ENCODE peak calls at places on chromosome 5, in four cellular contexts. K, Z, Y and E are unnamed samples.

GRCh38 chr5:179371681-179372675 is 26.7 kb upstream of the ADAMTS2 start:
- DNase-seq in K (no peak), Z (no peak), Y (no peak), E (no peak)

GRCh38 chr5:71586052-71586940 is 844 bp upstream of the MCCC2 start:
- DNase-seq in K (no peak), Z (no peak), Y (no peak), E (no peak)

GRCh38 chr5:7787770-7788169 is 63.2 kb downstream of the CFAP90 start:
- DNase-seq in K (no peak), Z (no peak), Y (no peak), E (no peak)

GRCh38 chr5:6567068-6567467 is 65.8 kb downstream of the NSUN2 start:
- DNase-seq in K (no peak), Z (no peak), Y (no peak), E (no peak)

GRCh38 chr5:160772854-160773253 is 79.2 kb downstream of the ATP10B start:
- DNase-seq in K (no peak), Z (no peak), Y (no peak), E (no peak)

GRCh38 chr5:78624011-78624541 is 24.5 kb downstream of the LHFPL2 start:
- DNase-seq in K (no peak), Z (no peak), Y (no peak), E (no peak)

GRCh38 chr5:61277190-61277589 is 54.9 kb upstream of the ZSWIM6 start:
- DNase-seq in K (no peak), Z (peak; percentile 29), Y (no peak), E (no peak)

GRCh38 chr5:166561759-166562158 is 1729.7 kb upstream of the WWC1 start:
- DNase-seq in K (no peak), Z (no peak), Y (no peak), E (no peak)

GRCh38 chr5:106311230-106311629 is 1359.5 kb downstream of the EFNA5 start:
- DNase-seq in K (no peak), Z (peak; percentile 36), Y (no peak), E (no peak)

GRCh38 chr5:81067406-81067805 is 107.2 kb downstream of the RASGRF2 start:
- DNase-seq in K (no peak), Z (no peak), Y (no peak), E (no peak)
- H3K27me3 ChIP-seq in K (no peaks in the 10 kb centered on the region), Z (no peaks in the 10 kb centered on the region), Y (no peaks in the 10 kb centered on the region), E (no peaks in the 10 kb centered on the region)

DNA sequence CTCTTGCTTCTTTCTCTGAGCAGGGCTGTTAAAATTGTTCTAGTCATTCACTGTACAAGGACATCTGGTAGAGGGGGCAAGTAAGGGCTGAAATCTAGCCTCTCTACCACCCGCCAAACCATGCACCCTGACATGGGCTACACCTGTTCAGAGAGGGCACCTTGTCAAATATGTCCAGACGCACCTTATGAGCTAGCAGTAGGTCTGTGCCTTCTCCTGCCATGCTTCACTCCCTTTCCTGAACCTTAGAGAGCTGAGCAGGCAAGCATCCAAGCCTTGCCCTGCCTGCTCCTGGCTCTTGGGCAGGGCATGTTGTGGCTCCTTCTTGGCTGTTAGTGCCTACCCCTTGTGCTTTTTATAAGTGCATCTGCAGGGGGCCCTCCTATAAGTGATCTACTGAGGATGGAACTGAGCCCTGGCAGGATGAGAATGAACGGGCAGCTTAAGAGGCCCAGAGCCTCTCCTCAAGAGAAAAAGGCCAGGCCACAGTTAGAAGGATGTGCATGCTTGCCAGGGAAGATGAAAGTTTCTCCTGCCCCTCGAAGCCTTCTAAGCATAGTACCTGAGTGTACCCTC is 3.8 kb upstream of the NEUROG1 start:
- DNase-seq in K (no peak), Z (no peak), Y (no peak), E (no peak)
- H3K27me3 ChIP-seq in K (peaks cover 81% of the 10 kb centered on the region), Z (peaks cover 90% of the 10 kb centered on the region), Y (peaks cover 99% of the 10 kb centered on the region), E (peaks cover 20% of the 10 kb centered on the region)

GRCh38 chr5:1378096-1378495 is 33.2 kb upstream of the CLPTM1L start:
- DNase-seq in K (no peak), Z (no peak), Y (no peak), E (no peak)
- H3K27me3 ChIP-seq in K (peaks cover 22% of the 10 kb centered on the region), Z (no peaks in the 10 kb centered on the region), Y (peaks cover 57% of the 10 kb centered on the region), E (no peaks in the 10 kb centered on the region)

DNA sequence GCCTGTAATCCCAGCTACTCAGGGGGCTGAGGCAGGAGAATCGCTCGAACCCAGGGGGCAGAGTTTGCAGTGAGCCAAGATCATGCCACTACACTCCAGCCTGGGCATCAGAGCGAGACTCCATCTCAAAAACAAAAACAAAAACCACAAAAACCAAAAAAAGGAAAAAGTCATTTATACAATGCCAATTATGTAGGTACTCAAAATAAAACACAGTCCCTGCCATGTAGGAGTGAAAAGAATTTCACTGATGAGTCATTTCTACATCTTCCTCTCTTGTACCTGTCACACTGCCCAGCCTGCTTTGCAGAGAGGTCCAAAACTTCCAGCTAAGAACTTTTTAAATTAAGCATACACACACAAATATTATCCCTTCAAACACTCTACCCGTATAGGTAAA is 215.8 kb downstream of the EPB41L4A start:
- DNase-seq in K (no peak), Z (no peak), Y (no peak), E (no peak)
- H3K27me3 ChIP-seq in K (no peaks in the 10 kb centered on the region), Z (no peaks in the 10 kb centered on the region), Y (no peaks in the 10 kb centered on the region), E (no peaks in the 10 kb centered on the region)

GRCh38 chr5:172454355-172455086 is at the start of gene SH3PXD2B:
- DNase-seq in K (no peak), Z (no peak), Y (peak; percentile 63), E (no peak)
- H3K27me3 ChIP-seq in K (no peaks in the 10 kb centered on the region), Z (no peaks in the 10 kb centered on the region), Y (peaks cover 11% of the 10 kb centered on the region), E (peaks cover 4% of the 10 kb centered on the region)

DNA sequence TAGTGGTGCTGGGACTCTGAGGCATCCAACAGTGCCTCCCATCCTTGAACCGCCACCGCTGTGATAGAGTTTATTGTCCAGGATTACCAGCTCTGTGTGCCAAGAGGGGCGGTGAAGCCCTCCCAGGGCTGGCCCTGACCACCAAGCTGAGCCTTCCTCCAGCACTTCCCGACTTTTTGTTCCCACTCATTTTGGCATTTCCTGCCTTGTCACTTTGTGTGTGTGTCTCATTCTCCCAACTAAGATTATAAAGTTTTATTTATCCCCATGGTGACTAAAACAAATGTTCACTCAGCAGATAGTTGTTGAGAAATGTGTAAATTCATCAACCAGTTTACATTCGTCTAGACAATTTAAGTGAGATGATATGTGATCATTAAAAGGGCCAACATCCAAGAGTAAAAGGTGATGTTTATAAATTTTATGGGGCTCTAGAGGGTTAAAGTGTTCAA is 2.5 kb downstream of the F2R start:
- DNase-seq in K (no peak), Z (peak; percentile 56), Y (no peak), E (no peak)
- H3K27me3 ChIP-seq in K (no peaks in the 10 kb centered on the region), Z (no peaks in the 10 kb centered on the region), Y (peaks cover 34% of the 10 kb centered on the region), E (no peaks in the 10 kb centered on the region)